ENCODE peak calls at places on chromosome 19, in eight cellular contexts. V, O, T, F, C, A, N and E are unnamed samples.

GRCh38 chr19:3357362-3357730 is 9.0 kb upstream of the NFIC start:
- DNase-seq in C (no peak), V (no peak), A (no peak), O (no peak), F (no peak), T (no peak), N (no peak), E (no peak)

GRCh38 chr19:2557093-2557440 is 81.1 kb downstream of the GADD45B start:
- DNase-seq in T (no peak), F (no peak), C (peak; percentile 19), O (no peak), A (no peak), V (no peak), N (no peak), E (peak; percentile 23)

GRCh38 chr19:19224852-19225494 is 13.2 kb downstream of the NCAN start:
- DNase-seq in C (peak; percentile 69), A (peak; percentile 71), O (peak; percentile 50), V (peak; percentile 85), N (peak; percentile 8), T (peak; percentile 70), F (peak; percentile 64), E (peak; percentile 88)

GRCh38 chr19:1864480-1865171 is 1.2 kb upstream of the KLF16 start:
- DNase-seq in T (peak; percentile 67), O (peak; percentile 57), V (no peak), F (peak; percentile 89), N (no peak), A (peak; percentile 73), C (peak; percentile 81), E (no peak)

GRCh38 chr19:14425696-14426138 is 6.6 kb upstream of the DDX39A start:
- DNase-seq in C (no peak), F (no peak), A (no peak), O (peak; percentile 85), N (no peak), V (no peak), T (peak; percentile 68), E (no peak)

GRCh38 chr19:45448425-45448756 is 19.4 kb upstream of the FOSB start:
- DNase-seq in C (no peak), N (no peak), O (no peak), T (no peak), F (no peak), V (no peak), A (no peak), E (no peak)

GRCh38 chr19:10000171-10000826 is 10.0 kb downstream of the COL5A3 start:
- DNase-seq in A (peak; percentile 51), N (no peak), V (peak; percentile 62), C (peak; percentile 59), F (peak; percentile 81), T (peak; percentile 81), O (peak; percentile 66), E (peak; percentile 50)

GRCh38 chr19:17205237-17206140 is 9.7 kb upstream of the USE1 start:
- DNase-seq in N (no peak), F (peak; percentile 66), T (peak; percentile 72), V (no peak), C (no peak), O (peak; percentile 63), A (peak; percentile 68), E (no peak)

GRCh38 chr19:1725100-1726064 is 27.9 kb upstream of the ONECUT3 start:
- DNase-seq in O (peak; percentile 24), C (no peak), N (peak; percentile 14), A (no peak), V (no peak), F (peak; percentile 76), T (peak; percentile 65), E (no peak)

GRCh38 chr19:16025108-16026101 is 50.9 kb upstream of the TPM4 start:
- DNase-seq in C (no peak), V (peak; percentile 56), O (peak; percentile 86), F (peak; percentile 15), N (peak; percentile 19), A (no peak), T (peak; percentile 59), E (no peak)

GRCh38 chr19:3985643-3986259 is 488 bp upstream of the EEF2 start:
- DNase-seq in C (no peak), T (no peak), N (no peak), F (no peak), V (no peak), O (no peak), A (no peak), E (no peak)

GRCh38 chr19:29537181-29537580 is 11.4 kb downstream of the VSTM2B start:
- DNase-seq in O (no peak), C (no peak), F (no peak), T (no peak), A (no peak), V (no peak), N (no peak), E (no peak)

GRCh38 chr19:43525836-43526771 is 897 bp downstream of the ETHE1 start:
- DNase-seq in T (no peak), N (no peak), C (no peak), F (peak; percentile 34), O (no peak), A (no peak), V (no peak), E (no peak)

DNA sequence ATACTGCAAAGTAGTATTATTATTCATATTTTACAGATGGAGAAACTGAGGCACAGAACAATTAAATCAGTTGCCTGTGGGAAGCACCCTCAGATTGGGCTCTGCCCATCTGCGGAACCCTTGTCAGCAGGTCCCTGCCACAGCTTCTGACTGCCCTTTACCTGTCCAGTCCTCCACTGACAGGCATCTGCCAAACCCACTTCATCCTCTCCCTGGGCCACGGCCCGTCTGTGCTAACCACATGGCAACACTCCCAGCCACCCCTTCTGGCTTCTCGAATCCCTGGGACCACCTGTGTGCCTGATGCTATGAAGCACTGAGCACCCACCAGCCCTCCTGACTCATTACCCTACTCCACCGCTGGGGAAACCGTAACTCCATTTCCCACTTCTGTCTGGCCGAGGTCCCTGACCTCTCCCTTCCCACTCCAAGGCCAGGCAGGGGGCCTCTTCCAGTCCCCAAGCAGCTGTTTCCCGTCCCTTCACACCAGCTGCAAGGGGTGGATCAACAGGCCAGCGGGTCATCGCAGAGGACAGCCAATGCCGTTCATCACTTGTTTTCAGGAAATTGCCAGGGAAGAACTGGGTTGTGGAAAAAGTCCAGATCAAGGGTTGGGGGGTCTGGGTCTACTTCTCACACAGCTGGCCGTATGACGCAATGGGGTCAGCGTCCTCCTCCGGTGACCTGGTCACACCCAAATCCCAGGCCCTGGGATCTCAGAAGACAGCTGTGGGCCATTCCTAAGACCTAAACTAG is 2.5 kb downstream of the KANK3 start:
- DNase-seq in V (no peak), O (no peak), A (no peak), N (no peak), C (no peak), T (peak; percentile 49), F (peak; percentile 75), E (no peak)
- TF ChIP-seq CTCF in V (no peak), O (no peak), A (no peak), N (no peak), C (peak; percentile 35), T (peak; percentile 28), F (no peak), E (no peak)

GRCh38 chr19:6272411-6272791 is 7.4 kb downstream of the MLLT1 start:
- DNase-seq in T (no peak), V (no peak), O (peak; percentile 17), N (no peak), F (no peak), A (no peak), C (no peak), E (no peak)

GRCh38 chr19:6274756-6275155 is 5.0 kb downstream of the MLLT1 start:
- DNase-seq in T (no peak), A (no peak), C (no peak), V (no peak), O (no peak), N (no peak), F (no peak), E (no peak)

GRCh38 chr19:6272913-6273600 is 6.7 kb downstream of the MLLT1 start:
- DNase-seq in N (no peak), V (no peak), C (no peak), A (no peak), T (no peak), F (no peak), O (no peak), E (no peak)

GRCh38 chr19:6275170-6275744 is 4.5 kb downstream of the MLLT1 start:
- DNase-seq in F (no peak), V (no peak), A (no peak), N (no peak), O (no peak), C (no peak), T (no peak), E (no peak)

GRCh38 chr19:6273701-6274601 is 5.8 kb downstream of the MLLT1 start:
- DNase-seq in N (peak; percentile 77), A (peak; percentile 90), C (peak; percentile 88), V (no peak), F (no peak), T (peak; percentile 92), O (peak; percentile 96), E (peak; percentile 97)
- TF ChIP-seq CTCF in N (no peak), A (no peak), C (no peak), V (no peak), F (no peak), T (no peak), O (no peak), E (no peak)

GRCh38 chr19:33720691-33721682 is 75.7 kb upstream of the KCTD15 start:
- DNase-seq in N (no peak), T (no peak), A (no peak), C (no peak), O (no peak), F (no peak), V (no peak), E (no peak)
- TF ChIP-seq CTCF in N (no peak), T (no peak), A (no peak), C (no peak), O (no peak), F (no peak), V (no peak), E (no peak)

GRCh38 chr19:32563761-32564160 is 17.2 kb upstream of the PDCD5 start:
- DNase-seq in F (no peak), N (no peak), V (no peak), T (no peak), C (no peak), A (no peak), O (no peak), E (peak; percentile 61)

GRCh38 chr19:32570081-32570785 is 10.8 kb upstream of the PDCD5 start:
- DNase-seq in A (peak; percentile 37), C (no peak), T (peak; percentile 72), V (peak; percentile 26), O (peak; percentile 66), F (peak; percentile 50), N (peak; percentile 24), E (peak; percentile 24)

GRCh38 chr19:32566246-32566830 is 14.7 kb upstream of the PDCD5 start:
- DNase-seq in O (peak; percentile 75), C (no peak), A (no peak), F (no peak), V (no peak), T (peak; percentile 24), N (no peak), E (no peak)

GRCh38 chr19:32567486-32567885 is 13.5 kb upstream of the PDCD5 start:
- DNase-seq in C (no peak), T (no peak), F (no peak), O (no peak), A (no peak), N (no peak), V (no peak), E (no peak)
- TF ChIP-seq CTCF in C (no peak), T (no peak), F (no peak), O (no peak), A (no peak), N (no peak), V (no peak), E (no peak)

GRCh38 chr19:36939153-36939552 is 23.0 kb downstream of the ZNF568 start:
- DNase-seq in V (no peak), N (no peak), T (peak; percentile 13), F (no peak), C (no peak), O (peak; percentile 12), A (no peak), E (no peak)
- TF ChIP-seq CTCF in V (no peak), N (no peak), T (peak; percentile 13), F (no peak), C (no peak), O (no peak), A (no peak), E (no peak)